ENCODE peak calls at places on chromosomes 11 and 22, in six cellular contexts. I, Y, N, A, O and M are unnamed samples.

GRCh38 chr11:40062616-40063015 is 1396.8 kb downstream of the LRRC4C start:
- DNase-seq in I (no peak), O (no peak), N (no peak), Y (no peak), A (no peak), M (no peak)

GRCh38 chr11:93285430-93285829 is 45.1 kb upstream of the DEUP1 start:
- DNase-seq in I (no peak), N (no peak), A (no peak), O (no peak), Y (no peak), M (no peak)

GRCh38 chr22:24506802-24507438 is 11.8 kb downstream of the UPB1 start:
- DNase-seq in O (peak; percentile 42), Y (no peak), I (no peak), N (peak; percentile 86), A (no peak), M (peak; percentile 39)

GRCh38 chr22:31790240-31790639 is 36.4 kb downstream of the DEPDC5 start:
- DNase-seq in N (no peak), A (no peak), O (no peak), I (no peak), Y (no peak), M (no peak)

GRCh38 chr22:32517488-32517887 is 42.9 kb downstream of the FBXO7 start:
- DNase-seq in Y (no peak), I (no peak), A (no peak), O (no peak), N (no peak), M (no peak)

GRCh38 chr22:36027960-36028645 is 521 bp downstream of the RBFOX2 start:
- DNase-seq in Y (peak; percentile 30), A (peak; percentile 71), N (no peak), I (peak; percentile 44), O (no peak), M (no peak)

GRCh38 chr11:95459268-95460040 is 228.5 kb upstream of the SESN3 start:
- DNase-seq in I (no peak), O (no peak), N (no peak), Y (no peak), A (no peak), M (no peak)

GRCh38 chr11:2207773-2208621 is 36.4 kb upstream of the TH start:
- DNase-seq in O (no peak), N (no peak), A (no peak), Y (no peak), I (no peak), M (no peak)

GRCh38 chr22:21982338-21982965 is at the start of gene TOP3B:
- DNase-seq in O (peak; percentile 75), N (peak; percentile 82), Y (peak; percentile 86), I (peak; percentile 74), A (peak; percentile 89), M (peak; percentile 46)

GRCh38 chr11:56545531-56545930 is 2.5 kb upstream of the OR5M11 start:
- DNase-seq in N (no peak), O (no peak), Y (no peak), I (no peak), A (no peak), M (no peak)

GRCh38 chr22:44802956-44803355 is 50.6 kb downstream of the ARHGAP8 start:
- DNase-seq in Y (no peak), O (no peak), A (no peak), N (no peak), I (no peak), M (no peak)

GRCh38 chr22:29225422-29226090 is 19.9 kb downstream of the EMID1 start:
- DNase-seq in I (no peak), N (no peak), A (peak; percentile 82), O (peak; percentile 25), Y (peak; percentile 33), M (no peak)

GRCh38 chr11:83120328-83120727 is 36.6 kb upstream of the PCF11 start:
- DNase-seq in N (no peak), I (no peak), Y (no peak), O (peak; percentile 17), A (no peak), M (no peak)

GRCh38 chr11:87281496-87281895 is 243.8 kb downstream of the TMEM135 start:
- DNase-seq in A (no peak), N (no peak), Y (no peak), I (no peak), O (peak; percentile 34), M (no peak)

GRCh38 chr11:44497995-44498394 is 67.5 kb upstream of the CD82 start:
- DNase-seq in Y (no peak), O (no peak), N (no peak), A (no peak), I (no peak), M (no peak)

GRCh38 chr11:94553938-94554337 is 10.2 kb downstream of the FUT4 start:
- DNase-seq in I (no peak), N (no peak), Y (no peak), O (peak; percentile 63), A (no peak), M (no peak)

GRCh38 chr11:111525456-111525855 is 10.9 kb downstream of the HOATZ start:
- DNase-seq in A (no peak), O (no peak), N (no peak), I (no peak), Y (no peak), M (no peak)

GRCh38 chr11:8867856-8868705 is 42.9 kb upstream of the AKIP1 start:
- DNase-seq in N (no peak), O (peak; percentile 73), Y (no peak), I (no peak), A (no peak), M (no peak)

GRCh38 chr22:24350627-24351026 is 76.8 kb upstream of the ADORA2A start:
- DNase-seq in O (no peak), A (no peak), Y (no peak), I (no peak), N (no peak), M (no peak)

GRCh38 chr11:114283422-114283821 is 12.8 kb upstream of the NNMT start:
- DNase-seq in Y (no peak), A (no peak), O (no peak), I (no peak), N (no peak), M (no peak)

GRCh38 chr11:72625746-72626636 is 48.2 kb downstream of the PDE2A start:
- DNase-seq in O (no peak), I (no peak), Y (peak; percentile 52), N (no peak), A (no peak), M (no peak)

GRCh38 chr22:49694462-49695260 is 133.0 kb downstream of the BRD1 start:
- DNase-seq in N (no peak), Y (no peak), I (no peak), O (no peak), A (no peak), M (no peak)